ENCODE peak calls at places on chromosomes 13 and 19, in seven cellular contexts. F is stimulated activated CD4-positive, alpha-beta T cell treated with anti-CD3 and anti-CD28 coated beads, Interleukin-15, amount 100 ng/mL, for 24 hours; Q is myocyte; U is esophagus squamous epithelium; H is GM20000; Z is neural crest cell; L is Caki2. M is an unnamed sample.

GRCh38 chr19:54189020-54189667 is at the start of gene MBOAT7:
- DNase-seq in L (no peak), Z (no peak), U (no peak), F (no peak), Q (no peak), H (peak), M (no peak)

GRCh38 chr13:109918179-109918651 is 131.8 kb upstream of the IRS2 start:
- DNase-seq in U (no peak), Z (no peak), Q (peak), L (peak), H (no peak), F (no peak), M (no peak)

GRCh38 chr13:99812611-99813010 is 159.0 kb downstream of the ZIC5 start:
- DNase-seq in H (no peak), U (no peak), Z (no peak), Q (peak), F (no peak), L (peak), M (no peak)

GRCh38 chr19:5691205-5691929 is 1.3 kb downstream of the RPL36 start:
- DNase-seq in Z (no peak), U (no peak), H (no peak), F (peak), L (peak), Q (peak), M (peak)

GRCh38 chr13:60397693-60398437 is 845 bp downstream of the TDRD3 start:
- DNase-seq in F (peak), U (peak), Z (peak), L (peak), H (peak), Q (peak), M (peak)

GRCh38 chr13:40193290-40194203 is 472.9 kb downstream of the FOXO1 start:
- DNase-seq in L (no peak), Z (no peak), U (no peak), Q (peak), F (no peak), H (no peak), M (no peak)

GRCh38 chr13:113880651-113881611 is 17.1 kb upstream of the GAS6 start:
- DNase-seq in H (no peak), L (no peak), Q (peak), F (no peak), Z (no peak), U (no peak), M (no peak)

GRCh38 chr13:111632906-111633305 is 312.5 kb downstream of the TEX29 start:
- DNase-seq in U (no peak), H (no peak), Q (no peak), Z (no peak), L (no peak), F (no peak), M (no peak)

GRCh38 chr19:18742838-18743237 is 48.3 kb downstream of the COMP start:
- DNase-seq in H (no peak), U (no peak), L (no peak), F (no peak), Z (no peak), Q (no peak), M (no peak)

GRCh38 chr13:51623473-51623872 is 39.2 kb downstream of the WDFY2 start:
- DNase-seq in Z (no peak), F (no peak), Q (peak), L (no peak), U (no peak), H (no peak), M (no peak)

GRCh38 chr13:101703081-101703480 is 250.6 kb downstream of the ITGBL1 start:
- DNase-seq in U (no peak), L (no peak), Z (no peak), H (no peak), Q (no peak), F (no peak), M (no peak)

GRCh38 chr13:96053003-96053703 is at the start of gene UGGT2:
- DNase-seq in L (peak), U (peak), Q (peak), H (peak), Z (peak), F (peak), M (peak)

GRCh38 chr19:48393196-48393558 is 291 bp upstream of the GRIN2D start:
- DNase-seq in Q (no peak), F (no peak), L (no peak), Z (no peak), H (no peak), U (no peak), M (no peak)